ENCODE peak calls at places on chromosomes 3 and 15, in seven cellular contexts. One of them, this sample, is unnamed.
A peak's percentile ranks its signal among the peaks of the same experiment; 100 is the strongest.

GRCh38 chr3:12287727-12288465 is 974 bp upstream of the PPARG start:
- DNase-seq in Right ventricle myocardium inferior: peak; percentile 81
- DNase-seq in fibroblast of pulmonary artery: peak; percentile 57
- DNase-seq in NCI-H345: no peak
- DNase-seq in GM23248: peak; percentile 63
- DNase-seq in ELR: peak; percentile 53
- DNase-seq in lung microvascular endothelial cell: peak; percentile 50
- DNase-seq in this sample: no peak

GRCh38 chr3:45640724-45641361 is 46.3 kb downstream of the LIMD1 start:
- DNase-seq in GM23248: no peak
- DNase-seq in Right ventricle myocardium inferior: no peak
- DNase-seq in ELR: peak; percentile 29
- DNase-seq in fibroblast of pulmonary artery: no peak
- DNase-seq in NCI-H345: no peak
- DNase-seq in lung microvascular endothelial cell: no peak
- DNase-seq in this sample: no peak

GRCh38 chr3:13824521-13825316 is 55.2 kb downstream of the WNT7A start:
- DNase-seq in Right ventricle myocardium inferior: peak; percentile 13
- DNase-seq in GM23248: no peak
- DNase-seq in fibroblast of pulmonary artery: no peak
- DNase-seq in NCI-H345: no peak
- DNase-seq in lung microvascular endothelial cell: no peak
- DNase-seq in ELR: peak; percentile 27
- DNase-seq in this sample: no peak

GRCh38 chr3:47423548-47424145 is 42.8 kb downstream of the PTPN23 start:
- DNase-seq in Right ventricle myocardium inferior: no peak
- DNase-seq in NCI-H345: no peak
- DNase-seq in fibroblast of pulmonary artery: no peak
- DNase-seq in lung microvascular endothelial cell: no peak
- DNase-seq in GM23248: no peak
- DNase-seq in ELR: no peak
- DNase-seq in this sample: no peak

GRCh38 chr3:194089357-194090177 is 46.4 kb upstream of the HES1 start:
- DNase-seq in lung microvascular endothelial cell: peak; percentile 100
- DNase-seq in GM23248: peak; percentile 100
- DNase-seq in ELR: peak; percentile 98
- DNase-seq in Right ventricle myocardium inferior: peak; percentile 77
- DNase-seq in NCI-H345: no peak
- DNase-seq in fibroblast of pulmonary artery: peak; percentile 99
- DNase-seq in this sample: peak; percentile 99

GRCh38 chr15:66841953-66842681 is 140.1 kb downstream of the SMAD6 start:
- DNase-seq in fibroblast of pulmonary artery: peak; percentile 91
- DNase-seq in lung microvascular endothelial cell: peak; percentile 91
- DNase-seq in GM23248: peak; percentile 98
- DNase-seq in NCI-H345: no peak
- DNase-seq in ELR: peak; percentile 92
- DNase-seq in Right ventricle myocardium inferior: peak; percentile 91
- DNase-seq in this sample: peak; percentile 59

GRCh38 chr15:42688301-42688700 is 48.6 kb downstream of the CDAN1 start:
- DNase-seq in lung microvascular endothelial cell: no peak
- DNase-seq in ELR: no peak
- DNase-seq in Right ventricle myocardium inferior: no peak
- DNase-seq in GM23248: no peak
- DNase-seq in fibroblast of pulmonary artery: no peak
- DNase-seq in NCI-H345: no peak
- DNase-seq in this sample: no peak

GRCh38 chr15:89196994-89197393 is 24.4 kb downstream of the RLBP1 start:
- DNase-seq in Right ventricle myocardium inferior: no peak
- DNase-seq in fibroblast of pulmonary artery: no peak
- DNase-seq in ELR: no peak
- DNase-seq in lung microvascular endothelial cell: no peak
- DNase-seq in GM23248: no peak
- DNase-seq in NCI-H345: peak; percentile 41
- DNase-seq in this sample: no peak

GRCh38 chr3:140375002-140375401 is 302.9 kb upstream of the TRIM42 start:
- DNase-seq in fibroblast of pulmonary artery: no peak
- DNase-seq in GM23248: no peak
- DNase-seq in Right ventricle myocardium inferior: no peak
- DNase-seq in lung microvascular endothelial cell: no peak
- DNase-seq in ELR: no peak
- DNase-seq in NCI-H345: no peak
- DNase-seq in this sample: no peak

GRCh38 chr3:53842436-53843194 is 3.6 kb downstream of the CHDH start:
- DNase-seq in GM23248: peak; percentile 57
- DNase-seq in NCI-H345: peak; percentile 44
- DNase-seq in fibroblast of pulmonary artery: peak; percentile 23
- DNase-seq in ELR: peak; percentile 13
- DNase-seq in lung microvascular endothelial cell: no peak
- DNase-seq in Right ventricle myocardium inferior: no peak
- DNase-seq in this sample: no peak

This sample was measured in AG04449.